ENCODE peak calls at places on chromosomes 6 and 20, in five cellular contexts. N is LoVo; O is left ventricle myocardium superior; D is activated T-helper 2 cell treated with anti-CD3 and anti-CD28 coated beads, Interferon-gamma antibody, Interleukin-2, Interleukin-4, amounts not matched to agents 10 μg/mL and 5 μg/mL and 100 μg/mL, durations not matched to agents 14 hours and 24 hours and 36 hours; J is HT-29. T is an unnamed sample.

GRCh38 chr6:90110971-90111370 is 185.7 kb downstream of the BACH2 start:
- DNase-seq in J (no peak), N (no peak), D (peak), O (no peak), T (no peak)

GRCh38 chr20:48904566-48905321 is 16.8 kb upstream of the ARFGEF2 start:
- DNase-seq in O (peak), N (peak), D (peak), J (peak), T (no peak)

GRCh38 chr6:43204271-43205105 is 22.5 kb downstream of the CUL9 start:
- DNase-seq in O (no peak), N (no peak), D (no peak), J (no peak), T (no peak)

GRCh38 chr20:61289166-61289565 is 37.1 kb downstream of the CDH4 start:
- DNase-seq in J (no peak), O (no peak), N (no peak), D (no peak), T (no peak)

GRCh38 chr6:14881399-14881798 is 364.5 kb upstream of the JARID2 start:
- DNase-seq in D (no peak), O (no peak), N (no peak), J (no peak), T (no peak)

GRCh38 chr20:37986873-37987601 is 46.2 kb downstream of the TTI1 start:
- DNase-seq in O (peak), J (peak), D (no peak), N (peak), T (no peak)

GRCh38 chr6:125191916-125192609 is 38.5 kb downstream of the TPD52L1 start:
- DNase-seq in O (no peak), J (peak), D (peak), N (peak), T (no peak)

GRCh38 chr20:31580706-31581105 is 24.4 kb upstream of the ID1 start:
- DNase-seq in J (no peak), D (no peak), N (no peak), O (no peak), T (no peak)

GRCh38 chr6:130202782-130203181 is 20.0 kb downstream of the SAMD3 start:
- DNase-seq in N (no peak), D (no peak), J (no peak), O (no peak), T (no peak)

GRCh38 chr6:83884523-83884922 is 25.0 kb downstream of the CYB5R4 start:
- DNase-seq in O (no peak), N (peak), J (peak), D (no peak), T (no peak)

GRCh38 chr20:25048519-25048952 is 9.4 kb downstream of the ACSS1 start:
- DNase-seq in D (no peak), J (no peak), O (peak), N (no peak), T (no peak)

GRCh38 chr6:139490482-139490881 is 116.0 kb upstream of the CITED2 start:
- DNase-seq in J (no peak), N (no peak), O (no peak), D (no peak), T (no peak)

GRCh38 chr6:136173519-136174507 is 76.3 kb downstream of the MTFR2 start:
- DNase-seq in O (peak), D (peak), J (no peak), N (no peak), T (no peak)

GRCh38 chr20:57047281-57048026 is 219.0 kb downstream of the BMP7 start:
- DNase-seq in D (no peak), O (no peak), J (peak), N (no peak), T (no peak)

GRCh38 chr20:9359561-9360308 is 154.7 kb upstream of the LAMP5 start:
- DNase-seq in N (peak), D (no peak), O (peak), J (peak), T (no peak)